ENCODE peak calls at places on chromosomes 3 and 15, in five cellular contexts. Y is HTR-8/SVneo, K is H9, T is mesendoderm, X is GM12864. W is an unnamed sample.
A peak's percentile ranks its signal among the peaks of the same experiment; 100 is the strongest.

GRCh38 chr3:45992820-45993219 is 2.8 kb downstream of the FYCO1 start:
- DNase-seq in T (peak; percentile 60), X (no peak), Y (no peak), K (no peak), W (no peak)

GRCh38 chr3:72678380-72678779 is 169.9 kb downstream of the SHQ1 start:
- DNase-seq in K (no peak), Y (no peak), T (no peak), X (no peak), W (no peak)

GRCh38 chr3:115989927-115990326 is 366.6 kb downstream of the GAP43 start:
- DNase-seq in X (no peak), T (no peak), Y (no peak), K (no peak), W (no peak)

GRCh38 chr3:74287557-74287956 is 326.9 kb downstream of the CNTN3 start:
- DNase-seq in T (peak; percentile 67), Y (no peak), X (no peak), K (no peak), W (no peak)

GRCh38 chr3:144085964-144086363 is 114.3 kb downstream of the DIPK2A start:
- DNase-seq in Y (no peak), K (no peak), X (no peak), T (no peak), W (no peak)

GRCh38 chr3:59857589-59858346 is 807.9 kb upstream of the CFAP20DC start:
- DNase-seq in K (peak; percentile 69), Y (peak; percentile 61), X (peak; percentile 55), T (peak; percentile 83), W (peak; percentile 42)

GRCh38 chr15:100247228-100248225 is 94.2 kb downstream of the ADAMTS17 start:
- DNase-seq in X (no peak), Y (no peak), T (no peak), K (no peak), W (no peak)

GRCh38 chr3:156997351-156997750 is 162.6 kb downstream of the CCNL1 start:
- DNase-seq in Y (no peak), T (no peak), X (no peak), K (no peak), W (no peak)

GRCh38 chr3:123286308-123287023 is 84.7 kb downstream of the SEC22A start:
- DNase-seq in T (peak; percentile 88), Y (peak; percentile 74), X (peak; percentile 8), K (peak; percentile 81), W (no peak)

GRCh38 chr3:40620151-40620550 is 95.4 kb downstream of the ZNF621 start:
- DNase-seq in X (no peak), Y (no peak), T (peak; percentile 14), K (no peak), W (no peak)

GRCh38 chr3:11059090-11059798 is 66.7 kb downstream of the SLC6A1 start:
- DNase-seq in Y (peak; percentile 83), K (peak; percentile 82), X (no peak), T (peak; percentile 80), W (peak; percentile 12)

GRCh38 chr15:93418566-93418965 is 329.6 kb upstream of the RGMA start:
- DNase-seq in T (peak; percentile 87), Y (no peak), K (no peak), X (no peak), W (no peak)

GRCh38 chr3:37032961-37033360 is 39.6 kb downstream of the MLH1 start:
- DNase-seq in X (no peak), K (no peak), T (no peak), Y (no peak), W (no peak)

GRCh38 chr3:105691053-105691452 is 177.8 kb downstream of the CBLB start:
- DNase-seq in X (no peak), T (no peak), K (no peak), Y (no peak), W (no peak)

GRCh38 chr3:172217877-172218276 is 178.5 kb downstream of the FNDC3B start:
- DNase-seq in K (no peak), Y (peak; percentile 22), T (no peak), X (no peak), W (no peak)

GRCh38 chr3:98460220-98460619 is 2.8 kb upstream of the OR5K1 start:
- DNase-seq in K (no peak), T (no peak), X (no peak), Y (no peak), W (no peak)

GRCh38 chr15:70248116-70249025 is 150.7 kb upstream of the TLE3 start:
- DNase-seq in T (peak; percentile 79), Y (peak; percentile 40), X (no peak), K (peak; percentile 78), W (no peak)

GRCh38 chr3:4501991-4502390 is 8.8 kb downstream of the ITPR1 start:
- DNase-seq in T (no peak), X (no peak), Y (no peak), K (no peak), W (no peak)

GRCh38 chr3:193903976-193904375 is 232.0 kb upstream of the HES1 start:
- DNase-seq in T (no peak), X (no peak), Y (no peak), K (no peak), W (no peak)

GRCh38 chr15:85879334-85880163 is 84.8 kb upstream of the KLHL25 start:
- DNase-seq in Y (no peak), K (peak; percentile 37), X (no peak), T (peak; percentile 59), W (no peak)

GRCh38 chr3:58336135-58336882 is 3.6 kb downstream of the PXK start:
- DNase-seq in K (no peak), X (no peak), T (no peak), Y (peak; percentile 22), W (no peak)

GRCh38 chr3:152331018-152331541 is 62.4 kb downstream of the MBNL1 start:
- DNase-seq in Y (peak; percentile 17), K (no peak), X (no peak), T (no peak), W (no peak)

GRCh38 chr15:19973718-19974117 is 567.9 kb downstream of the GOLGA6L6 start:
- DNase-seq in X (no peak), Y (no peak), K (no peak), T (no peak), W (no peak)

GRCh38 chr3:58079773-58080172 is 71.6 kb downstream of the FLNB start:
- DNase-seq in K (no peak), T (no peak), X (no peak), Y (no peak), W (no peak)

GRCh38 chr3:53162672-53163458 is 1.9 kb downstream of the PRKCD start:
- DNase-seq in K (no peak), T (peak; percentile 40), Y (no peak), X (no peak), W (peak; percentile 73)

GRCh38 chr15:89472785-89473256 is 23.6 kb downstream of the RHCG start:
- DNase-seq in K (peak; percentile 94), X (peak; percentile 13), T (peak; percentile 91), Y (peak; percentile 83), W (peak; percentile 64)